ENCODE peak calls at places on chromosomes 2 and 18, in ten cellular contexts. F, Y, L, M, A, R, X, E, K and B are unnamed samples.

GRCh38 chr2:240591784-240592183 is 5.2 kb downstream of the CAPN10 start:
- DNase-seq in K (no peak), Y (no peak), E (peak; percentile 52), M (no peak), X (no peak), F (no peak), A (no peak), L (no peak), R (no peak), B (no peak)

GRCh38 chr2:14016289-14016955 is 616.1 kb upstream of the LRATD1 start:
- DNase-seq in R (no peak), F (no peak), M (no peak), K (no peak), X (no peak), Y (no peak), E (no peak), A (no peak), L (peak; percentile 73), B (no peak)

GRCh38 chr18:59060540-59060939 is 79.1 kb upstream of the SEC11C start:
- DNase-seq in E (no peak), R (no peak), Y (no peak), L (no peak), M (no peak), X (no peak), F (no peak), K (no peak), A (no peak), B (no peak)

GRCh38 chr2:144515694-144516416 is 4.1 kb downstream of the ZEB2 start:
- DNase-seq in Y (peak; percentile 53), F (no peak), X (peak; percentile 25), R (peak; percentile 59), A (no peak), L (no peak), E (no peak), K (no peak), M (no peak), B (no peak)

GRCh38 chr2:47128705-47129104 is 26.4 kb downstream of the STPG4 start:
- DNase-seq in R (no peak), M (no peak), F (no peak), Y (no peak), L (no peak), X (no peak), A (no peak), K (no peak), E (no peak), B (no peak)

GRCh38 chr2:240730506-240731326 is 39.0 kb downstream of the AQP12A start:
- DNase-seq in F (no peak), A (no peak), M (no peak), Y (no peak), X (no peak), L (no peak), E (no peak), R (no peak), K (no peak), B (no peak)

GRCh38 chr2:2600466-2600865 is 269.4 kb upstream of the MYT1L start:
- DNase-seq in M (no peak), R (no peak), A (no peak), L (no peak), E (no peak), F (no peak), Y (no peak), K (no peak), X (no peak), B (no peak)

GRCh38 chr2:99756059-99756458 is 266.2 kb upstream of the REV1 start:
- DNase-seq in F (no peak), L (no peak), Y (no peak), E (no peak), A (no peak), R (no peak), K (no peak), M (no peak), X (no peak), B (no peak)

GRCh38 chr2:222733846-222734689 is 62.6 kb downstream of the MOGAT1 start:
- DNase-seq in A (peak; percentile 18), L (no peak), F (no peak), Y (peak; percentile 30), X (no peak), E (no peak), R (no peak), K (no peak), M (no peak), B (no peak)

GRCh38 chr18:75209952-75210261 is 690 bp upstream of the TSHZ1 start:
- DNase-seq in X (no peak), L (no peak), R (no peak), M (no peak), F (no peak), K (no peak), A (no peak), Y (no peak), E (no peak), B (no peak)

GRCh38 chr18:75209129-75209951 is at the start of gene PTGR3:
- DNase-seq in A (peak; percentile 72), K (peak; percentile 44), F (peak; percentile 44), X (peak; percentile 87), R (peak; percentile 81), Y (peak; percentile 92), E (peak; percentile 94), M (peak; percentile 73), L (peak; percentile 78), B (peak; percentile 94)

GRCh38 chr18:75208055-75208835 is 694 bp downstream of the PTGR3 start:
- DNase-seq in R (peak; percentile 46), A (peak; percentile 26), K (no peak), E (peak; percentile 82), X (peak; percentile 64), Y (peak; percentile 58), M (peak; percentile 60), L (peak; percentile 52), F (no peak), B (peak; percentile 92)

GRCh38 chr18:75207298-75208054 is 1.5 kb downstream of the PTGR3 start:
- DNase-seq in Y (no peak), X (peak; percentile 47), K (no peak), L (no peak), F (no peak), A (no peak), E (no peak), R (no peak), M (peak; percentile 73), B (peak; percentile 90)

DNA sequence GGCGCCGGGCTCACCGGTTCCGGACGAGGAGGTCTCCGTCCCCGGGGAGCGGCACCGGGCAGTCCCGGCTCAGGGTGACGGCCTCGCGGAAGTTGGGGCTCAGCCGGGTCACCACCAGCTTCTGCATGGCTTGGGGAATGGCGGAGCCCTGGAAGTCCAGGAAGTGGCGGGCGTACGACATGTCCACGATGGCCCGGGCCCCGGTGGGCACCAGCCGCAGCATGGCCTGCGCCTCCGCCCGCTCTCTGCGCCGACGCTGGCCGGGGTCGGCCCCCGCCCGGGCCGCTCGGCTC is 157 bp downstream of the PTGR3 start:
- DNase-seq in A (no peak), X (no peak), K (no peak), R (no peak), M (no peak), L (peak; percentile 45), E (peak; percentile 77), Y (no peak), F (no peak), B (peak; percentile 91)
- TF ChIP-seq POLR2A in A (no peak), X (peak; percentile 21), K (no peak), R (peak; percentile 62), M (no peak), L (no peak), E (no peak), Y (peak; percentile 33), F (no peak), B (no peak)

GRCh38 chr18:48948112-48949050 is 2.4 kb downstream of the SMAD7 start:
- DNase-seq in F (no peak), L (peak; percentile 77), A (no peak), X (peak; percentile 70), R (no peak), E (peak; percentile 87), K (no peak), Y (peak; percentile 57), M (peak; percentile 86), B (no peak)
- TF ChIP-seq POLR2A in F (peak; percentile 5), L (no peak), A (no peak), X (peak; percentile 10), R (no peak), E (no peak), K (peak; percentile 21), Y (no peak), M (peak; percentile 61), B (no peak)

DNA sequence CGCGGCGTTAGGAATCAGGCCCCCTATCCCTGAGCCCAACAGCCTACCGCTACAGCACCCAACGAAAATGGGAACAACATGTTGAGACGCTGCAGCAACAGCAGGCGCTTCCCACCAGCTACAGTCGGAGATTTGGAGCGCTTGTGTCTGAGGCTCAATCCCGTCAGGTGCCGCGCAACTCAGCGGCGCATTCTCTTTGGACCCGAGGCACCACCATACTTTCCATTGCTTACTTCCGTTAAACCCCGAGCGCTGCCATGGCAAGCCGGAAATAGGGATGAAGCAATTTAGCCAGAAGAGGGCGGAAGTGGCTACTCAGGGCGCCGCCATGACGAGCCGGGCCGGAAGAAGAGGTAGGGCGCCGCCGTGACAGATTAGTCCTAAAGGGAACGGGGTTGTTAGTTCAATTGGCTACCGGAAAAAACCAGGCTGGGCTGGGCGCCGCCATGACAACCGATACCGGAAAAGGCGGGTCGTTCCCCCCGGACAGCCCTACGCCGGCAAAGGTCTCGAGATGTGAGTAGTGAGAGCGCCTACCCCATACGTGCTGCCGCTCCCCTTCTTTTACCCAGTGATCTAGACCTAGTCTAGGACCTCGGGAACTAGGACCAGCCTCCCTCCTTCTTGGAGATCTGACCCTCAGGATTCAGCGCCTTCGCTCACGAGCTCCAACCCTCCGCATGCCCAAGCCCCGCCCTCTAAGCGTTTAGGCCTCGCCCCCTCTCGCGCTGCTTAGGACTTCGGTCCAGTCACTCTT is at the start of gene CHCHD5:
- DNase-seq in R (peak; percentile 95), M (peak; percentile 94), L (peak; percentile 95), K (peak; percentile 88), E (peak; percentile 98), A (peak; percentile 93), X (peak; percentile 95), F (peak; percentile 68), Y (peak; percentile 94), B (peak; percentile 98)
- TF ChIP-seq POLR2A in R (peak; percentile 35), M (peak; percentile 89), L (no peak), K (no peak), E (peak; percentile 18), A (peak; percentile 51), X (peak; percentile 63), F (peak; percentile 71), Y (peak; percentile 53), B (peak; percentile 19)

GRCh38 chr2:10811552-10811951 is 1.0 kb downstream of the PDIA6 start:
- DNase-seq in Y (no peak), L (no peak), X (no peak), R (no peak), K (no peak), E (peak; percentile 56), M (no peak), F (no peak), A (no peak), B (no peak)

GRCh38 chr2:10810175-10811161 is 2.1 kb downstream of the PDIA6 start:
- DNase-seq in E (peak; percentile 11), R (no peak), F (no peak), A (no peak), K (no peak), M (peak; percentile 45), Y (no peak), L (no peak), X (no peak), B (no peak)

GRCh38 chr2:10813085-10813748 is 632 bp upstream of the PDIA6 start:
- DNase-seq in K (no peak), F (no peak), X (no peak), R (no peak), A (no peak), Y (no peak), M (peak; percentile 36), L (no peak), E (peak; percentile 39), B (no peak)

GRCh38 chr2:10814142-10814541 is 1.6 kb upstream of the PDIA6 start:
- DNase-seq in X (no peak), L (no peak), A (no peak), Y (no peak), M (no peak), E (peak; percentile 48), K (no peak), F (no peak), R (no peak), B (no peak)

GRCh38 chr2:10812362-10813084 is at the start of gene PDIA6:
- DNase-seq in L (peak; percentile 98), F (peak; percentile 94), K (peak; percentile 84), M (peak; percentile 95), R (peak; percentile 99), X (peak; percentile 98), Y (peak; percentile 99), A (peak; percentile 97), E (peak; percentile 98), B (peak; percentile 99)
- TF ChIP-seq POLR2A in L (no peak), F (peak; percentile 86), K (peak; percentile 47), M (peak; percentile 70), R (peak; percentile 85), X (peak; percentile 58), Y (peak; percentile 84), A (peak; percentile 87), E (no peak), B (peak; percentile 47)